ENCODE peak calls at places on chromosomes 13 and 19, in four cellular contexts. P is IMR-90, O is upper lobe of right lung, R is left lung. X is an unnamed sample.

GRCh38 chr13:37475966-37476365 is 122.6 kb downstream of the POSTN start:
- DNase-seq in R (no peak), O (no peak), P (peak; percentile 87), X (no peak)

GRCh38 chr19:4115050-4115817 is 8.7 kb downstream of the MAP2K2 start:
- DNase-seq in R (no peak), O (no peak), P (no peak), X (no peak)

GRCh38 chr13:100209857-100210580 is 121.1 kb downstream of the PCCA start:
- DNase-seq in R (no peak), P (peak; percentile 82), O (no peak), X (no peak)

GRCh38 chr19:29704562-29705558 is 10.2 kb downstream of the C19orf12 start:
- DNase-seq in O (no peak), P (no peak), R (no peak), X (no peak)

GRCh38 chr13:97448503-97449251 is 14.7 kb downstream of the RAP2A start:
- DNase-seq in P (no peak), O (no peak), R (no peak), X (no peak)

GRCh38 chr13:110697842-110698241 is 8.1 kb downstream of the CARS2 start:
- DNase-seq in O (no peak), R (no peak), P (no peak), X (no peak)

GRCh38 chr13:107043016-107043957 is 475.4 kb upstream of the ARGLU1 start:
- DNase-seq in O (no peak), P (peak; percentile 34), R (no peak), X (no peak)

GRCh38 chr13:93218583-93218982 is 8.0 kb upstream of the GPC6 start:
- DNase-seq in R (no peak), O (no peak), P (peak; percentile 5), X (no peak)

GRCh38 chr19:14502334-14503092 is 6.6 kb upstream of the GIPC1 start:
- DNase-seq in P (no peak), O (no peak), R (no peak), X (no peak)

GRCh38 chr19:29515233-29515619 is 10.6 kb upstream of the VSTM2B start:
- DNase-seq in R (no peak), O (peak; percentile 53), P (no peak), X (no peak)

GRCh38 chr13:33197551-33197971 is 88.0 kb downstream of the STARD13 start:
- DNase-seq in P (no peak), O (no peak), R (no peak), X (no peak)

GRCh38 chr13:96191367-96191766 is 101.5 kb downstream of the HS6ST3 start:
- DNase-seq in R (no peak), P (no peak), O (no peak), X (no peak)

GRCh38 chr19:33501957-33502356 is 19.6 kb downstream of the PEPD start:
- DNase-seq in P (no peak), R (no peak), O (no peak), X (no peak)

GRCh38 chr19:12965017-12965811 is 4.2 kb upstream of the DAND5 start:
- DNase-seq in O (peak; percentile 92), P (peak; percentile 58), R (peak; percentile 74), X (no peak)

GRCh38 chr19:3073159-3073563 is 10.9 kb upstream of the TLE5 start:
- DNase-seq in R (no peak), P (peak; percentile 68), O (no peak), X (no peak)

GRCh38 chr13:56015919-56016318 is 1124.8 kb upstream of the PRR20A start:
- DNase-seq in R (no peak), O (no peak), P (no peak), X (no peak)

GRCh38 chr13:113997845-113998751 is 24.2 kb upstream of the C13orf46 start:
- DNase-seq in O (no peak), R (no peak), P (peak; percentile 79), X (no peak)

GRCh38 chr19:37877147-37877546 is 29.2 kb downstream of the WDR87 start:
- DNase-seq in R (no peak), O (no peak), P (no peak), X (no peak)

GRCh38 chr13:43963726-43964125 is 84.0 kb downstream of the LACC1 start:
- DNase-seq in R (no peak), O (no peak), P (no peak), X (peak; percentile 81)

GRCh38 chr13:93249259-93249917 is 22.8 kb downstream of the GPC6 start:
- DNase-seq in O (no peak), P (peak; percentile 95), R (no peak), X (no peak)

GRCh38 chr19:5122671-5123409 is 153.9 kb downstream of the KDM4B start:
- DNase-seq in O (no peak), P (no peak), R (no peak), X (no peak)

GRCh38 chr19:58003153-58003828 is 671 bp upstream of the ZNF606 start:
- DNase-seq in R (no peak), P (no peak), O (no peak), X (no peak)

GRCh38 chr13:101115762-101116161 is 300.5 kb downstream of the NALCN start:
- DNase-seq in P (no peak), O (no peak), R (no peak), X (no peak)

GRCh38 chr13:92901739-92902138 is 324.9 kb upstream of the GPC6 start:
- DNase-seq in P (no peak), O (no peak), R (no peak), X (no peak)

GRCh38 chr19:5681446-5682292 is 842 bp downstream of the HSD11B1L start:
- DNase-seq in O (no peak), P (no peak), R (no peak), X (no peak)

GRCh38 chr13:106529415-106530208 is 5.8 kb downstream of the EFNB2 start:
- DNase-seq in O (no peak), R (no peak), P (no peak), X (no peak)

GRCh38 chr13:75792526-75793187 is 156.5 kb downstream of the LMO7 start:
- DNase-seq in R (no peak), P (peak; percentile 56), O (no peak), X (no peak)

GRCh38 chr13:23949736-23950135 is 52.4 kb upstream of the C1QTNF9B start:
- DNase-seq in R (no peak), O (no peak), P (no peak), X (no peak)

DNA sequence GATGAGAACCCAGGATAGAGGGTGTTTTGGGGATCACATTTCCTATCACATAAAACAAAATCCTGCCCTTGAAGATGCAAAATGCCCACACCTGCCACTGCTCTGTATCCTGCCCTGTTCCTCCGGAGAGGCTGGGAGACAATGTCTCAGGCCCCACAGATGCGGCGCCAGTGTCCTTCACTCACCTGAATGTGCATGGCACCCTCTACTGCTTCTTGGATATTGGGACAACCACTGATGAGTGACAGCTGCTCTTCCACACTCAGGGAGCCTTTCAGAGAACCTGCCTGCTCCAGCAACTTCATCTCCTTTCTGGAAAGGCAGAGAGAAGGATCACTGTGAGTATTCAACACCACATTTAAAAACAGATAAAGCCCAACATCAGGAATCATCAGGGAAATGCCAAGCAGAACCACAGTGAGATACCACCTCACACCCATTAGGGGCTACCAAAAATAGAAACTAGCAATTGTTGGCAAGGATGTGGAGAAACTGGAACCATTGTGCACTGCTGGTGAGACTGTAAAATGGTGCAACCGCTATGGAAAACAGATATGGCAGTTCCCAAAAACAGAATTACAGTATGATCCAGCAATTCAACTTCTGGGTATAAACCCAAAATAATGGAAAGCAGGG is 36.4 kb downstream of the CRYL1 start:
- DNase-seq in P (peak; percentile 62), O (no peak), R (no peak), X (no peak)
- TF ChIP-seq CTCF in P (peak; percentile 81), O (no peak), R (no peak), X (no peak)

GRCh38 chr19:10634430-10634829 is 9.1 kb downstream of the SLC44A2 start:
- DNase-seq in P (no peak), O (no peak), R (no peak), X (no peak)
- H3K36me3 ChIP-seq in P (peaks cover 54% of the 10 kb centered on the region), O (peaks cover 95% of the 10 kb centered on the region), R (no peaks in the 10 kb centered on the region), X (peaks cover 96% of the 10 kb centered on the region)

DNA sequence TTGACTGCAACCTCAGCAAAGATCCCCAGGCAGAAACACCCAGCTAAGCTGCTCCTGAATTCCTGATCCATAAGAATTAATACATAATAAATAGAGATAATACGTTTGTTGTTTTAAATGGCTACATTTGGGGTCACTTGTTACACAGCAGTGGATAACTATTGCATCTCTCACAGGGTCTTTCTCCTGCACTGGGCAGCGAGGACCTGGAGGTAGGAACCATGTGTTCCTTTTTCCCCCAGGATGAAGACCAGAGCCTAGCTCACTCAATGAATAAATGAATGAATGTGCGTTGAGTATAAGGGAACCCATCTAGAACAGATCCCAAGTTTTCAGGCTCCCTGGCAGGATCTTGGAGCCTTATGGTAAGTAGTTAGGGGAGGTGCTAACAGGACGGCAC is 30.7 kb downstream of the F2RL3 start:
- DNase-seq in P (no peak), R (no peak), O (no peak), X (no peak)
- TF ChIP-seq CTCF in P (no peak), R (no peak), O (no peak), X (no peak)

GRCh38 chr19:23404676-23405075 is 9.4 kb upstream of the ZNF91 start:
- DNase-seq in R (no peak), P (no peak), O (no peak), X (no peak)

GRCh38 chr19:23410155-23410554 is 14.9 kb upstream of the ZNF91 start:
- DNase-seq in P (no peak), O (no peak), R (no peak), X (no peak)

GRCh38 chr19:23406716-23407115 is 11.4 kb upstream of the ZNF91 start:
- DNase-seq in P (no peak), R (no peak), O (no peak), X (no peak)

GRCh38 chr19:23409392-23410048 is 14.2 kb upstream of the ZNF91 start:
- DNase-seq in P (no peak), R (no peak), O (no peak), X (no peak)

DNA sequence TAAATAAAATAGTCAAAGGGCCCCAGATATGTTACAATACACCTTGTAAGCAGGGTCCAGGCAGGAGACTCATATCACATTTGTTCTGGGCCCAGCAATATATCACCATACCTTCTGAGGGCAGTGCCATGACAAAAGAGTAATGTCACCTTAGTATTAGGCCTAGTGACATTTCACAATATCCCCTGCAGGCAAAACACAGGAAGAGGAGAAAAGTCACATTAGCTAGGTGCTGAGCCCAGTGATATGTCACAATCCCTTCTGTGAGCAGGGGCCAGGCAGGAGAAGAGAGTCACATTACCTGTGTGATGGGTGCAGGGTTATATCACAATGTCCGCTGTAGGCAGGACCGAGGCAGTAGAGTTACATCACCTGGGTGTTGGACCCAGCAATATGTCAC is 12.3 kb upstream of the ZNF91 start:
- DNase-seq in O (no peak), P (no peak), R (no peak), X (no peak)
- H3K36me3 ChIP-seq in O (no peaks in the 10 kb centered on the region), P (no peaks in the 10 kb centered on the region), R (no peaks in the 10 kb centered on the region), X (no peaks in the 10 kb centered on the region)

GRCh38 chr13:45468676-45469075 is 3.9 kb downstream of the COG3 start:
- DNase-seq in O (no peak), R (no peak), P (no peak), X (no peak)

GRCh38 chr13:45474584-45475454 is 10.1 kb downstream of the COG3 start:
- DNase-seq in O (no peak), R (no peak), P (no peak), X (no peak)

GRCh38 chr13:45472171-45472705 is 7.5 kb downstream of the COG3 start:
- DNase-seq in R (no peak), P (peak; percentile 20), O (no peak), X (no peak)

GRCh38 chr13:45473627-45474026 is 8.9 kb downstream of the COG3 start:
- DNase-seq in R (no peak), O (no peak), P (no peak), X (no peak)
- TF ChIP-seq CTCF in R (no peak), O (no peak), P (peak; percentile 10), X (no peak)